ENCODE peak calls at places on chromosomes 5 and 9, in four cellular contexts. T, X, Q and K are unnamed samples.

GRCh38 chr9:105308448-105309412 is 64.3 kb downstream of the SLC44A1 start:
- DNase-seq in T (no peak), X (no peak), Q (no peak), K (no peak)

GRCh38 chr9:71783120-71783523 is 14.8 kb upstream of the CEMIP2 start:
- DNase-seq in T (no peak), X (peak; percentile 52), Q (no peak), K (peak; percentile 22)

GRCh38 chr5:111326551-111326950 is 102.4 kb downstream of the CAMK4 start:
- DNase-seq in T (no peak), X (no peak), Q (no peak), K (no peak)

GRCh38 chr5:175752826-175753535 is 95.1 kb downstream of the HRH2 start:
- DNase-seq in T (no peak), X (no peak), Q (no peak), K (no peak)

GRCh38 chr5:112063191-112063590 is 306.2 kb upstream of the NREP start:
- DNase-seq in T (no peak), X (peak; percentile 8), Q (no peak), K (no peak)

GRCh38 chr5:159511570-159511969 is 181.3 kb upstream of the IL12B start:
- DNase-seq in T (no peak), X (no peak), Q (no peak), K (no peak)

GRCh38 chr5:79149432-79149831 is 37.8 kb downstream of the BHMT start:
- DNase-seq in T (no peak), X (no peak), Q (no peak), K (no peak)

GRCh38 chr5:6626494-6626893 is 6.3 kb downstream of the NSUN2 start:
- DNase-seq in T (no peak), X (no peak), Q (no peak), K (no peak)

GRCh38 chr5:110371725-110372041 is 354.8 kb downstream of the TMEM232 start:
- DNase-seq in T (no peak), X (no peak), Q (no peak), K (no peak)

GRCh38 chr9:93750045-93750444 is 173.7 kb downstream of the PHF2 start:
- DNase-seq in T (no peak), X (no peak), Q (no peak), K (no peak)

GRCh38 chr5:38540348-38540747 is 16.1 kb downstream of the LIFR start:
- DNase-seq in T (peak; percentile 73), X (no peak), Q (no peak), K (no peak)

GRCh38 chr5:1763548-1763911 is 36.1 kb downstream of the MRPL36 start:
- DNase-seq in T (no peak), X (no peak), Q (peak; percentile 32), K (peak; percentile 84)
- TF ChIP-seq CTCF in T (peak; percentile 32), X (peak; percentile 70), Q (peak; percentile 97), K (peak; percentile 40)

GRCh38 chr5:169325273-169325672 is 24.3 kb upstream of the SLIT3 start:
- DNase-seq in T (no peak), X (no peak), Q (no peak), K (no peak)

GRCh38 chr5:169331292-169331852 is 30.4 kb upstream of the SLIT3 start:
- DNase-seq in T (no peak), X (no peak), Q (no peak), K (no peak)

GRCh38 chr5:169328401-169328800 is 27.5 kb upstream of the SLIT3 start:
- DNase-seq in T (no peak), X (no peak), Q (no peak), K (no peak)
- TF ChIP-seq CTCF in T (no peak), X (no peak), Q (no peak), K (no peak)

DNA sequence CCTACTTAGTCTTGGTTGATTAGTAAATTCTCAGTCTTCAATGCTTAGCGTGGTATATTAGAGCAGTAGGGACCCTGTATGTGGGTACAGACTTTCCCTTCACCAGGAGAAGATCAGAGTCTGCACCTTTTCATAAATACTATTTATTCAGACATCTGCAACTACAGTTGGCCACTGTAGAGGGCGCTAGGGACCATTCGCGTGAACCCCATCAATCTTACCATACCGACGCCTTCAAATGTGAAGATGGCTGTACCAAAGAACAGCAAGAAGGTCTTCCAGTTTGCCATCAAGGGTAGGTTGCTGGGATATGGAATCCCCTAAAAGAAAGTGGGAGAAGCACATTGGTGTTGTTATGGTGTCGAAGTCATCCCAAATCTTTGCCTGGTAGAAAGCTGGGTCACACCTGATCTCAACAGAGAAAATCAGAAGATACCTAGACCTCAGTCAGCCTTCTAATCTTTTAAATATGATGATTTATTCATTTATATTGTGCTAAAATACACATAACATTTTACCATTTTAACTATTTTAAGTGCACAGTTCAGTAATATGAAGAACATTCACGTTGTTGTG is 19.1 kb downstream of the SLC36A3 start:
- DNase-seq in T (no peak), X (no peak), Q (no peak), K (peak; percentile 16)
- TF ChIP-seq CTCF in T (no peak), X (peak; percentile 61), Q (no peak), K (peak; percentile 29)

DNA sequence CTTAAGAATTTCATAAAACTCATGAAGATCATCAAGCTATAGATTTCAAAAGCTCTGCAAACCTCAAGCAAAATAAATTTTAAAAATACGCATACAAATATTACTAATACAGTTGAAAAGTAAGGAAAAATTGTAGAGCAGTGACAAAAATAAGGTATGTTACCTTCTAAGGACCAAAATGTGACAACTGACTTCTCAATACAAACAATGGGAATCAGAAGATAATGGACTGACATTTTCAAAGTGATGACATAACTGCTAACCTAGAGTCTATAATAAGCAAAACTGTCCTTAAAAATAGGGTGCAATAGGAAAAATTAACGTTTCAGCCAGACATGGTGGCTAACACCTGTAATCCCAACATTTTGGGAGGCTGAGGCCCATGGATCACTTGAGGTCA is 27.1 kb downstream of the RMI1 start:
- DNase-seq in T (no peak), X (no peak), Q (no peak), K (no peak)
- TF ChIP-seq CTCF in T (no peak), X (no peak), Q (no peak), K (no peak)

DNA sequence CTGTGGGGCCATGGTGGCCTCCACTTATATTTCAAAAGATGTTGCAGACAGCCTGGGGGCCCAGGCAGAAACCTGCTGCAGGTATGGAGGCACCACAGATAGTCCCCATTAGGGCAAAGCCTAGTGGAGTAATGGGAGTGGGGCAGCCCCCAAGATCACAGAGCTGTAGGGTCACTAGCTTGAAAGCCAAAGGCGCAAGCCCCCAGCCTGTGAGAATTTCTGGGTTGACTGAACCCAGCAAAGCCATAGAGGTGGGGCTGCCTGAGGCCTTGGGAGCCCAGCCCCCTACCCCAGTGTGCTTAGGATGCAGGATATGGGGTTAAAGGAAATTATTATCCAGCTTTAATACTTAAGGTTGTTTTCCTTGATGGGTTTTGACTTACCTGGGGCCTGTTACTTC is 165.3 kb upstream of the FBN2 start:
- DNase-seq in T (no peak), X (no peak), Q (no peak), K (no peak)
- TF ChIP-seq CTCF in T (no peak), X (no peak), Q (no peak), K (no peak)

GRCh38 chr9:121437891-121438290 is 61.8 kb downstream of the GGTA1 start:
- DNase-seq in T (no peak), X (no peak), Q (no peak), K (no peak)

GRCh38 chr9:121439016-121439415 is 60.6 kb downstream of the GGTA1 start:
- DNase-seq in T (no peak), X (no peak), Q (no peak), K (no peak)

GRCh38 chr9:121441163-121441562 is 58.5 kb downstream of the GGTA1 start:
- DNase-seq in T (no peak), X (no peak), Q (no peak), K (no peak)

GRCh38 chr9:121439711-121440110 is 59.9 kb downstream of the GGTA1 start:
- DNase-seq in T (no peak), X (no peak), Q (no peak), K (no peak)

DNA sequence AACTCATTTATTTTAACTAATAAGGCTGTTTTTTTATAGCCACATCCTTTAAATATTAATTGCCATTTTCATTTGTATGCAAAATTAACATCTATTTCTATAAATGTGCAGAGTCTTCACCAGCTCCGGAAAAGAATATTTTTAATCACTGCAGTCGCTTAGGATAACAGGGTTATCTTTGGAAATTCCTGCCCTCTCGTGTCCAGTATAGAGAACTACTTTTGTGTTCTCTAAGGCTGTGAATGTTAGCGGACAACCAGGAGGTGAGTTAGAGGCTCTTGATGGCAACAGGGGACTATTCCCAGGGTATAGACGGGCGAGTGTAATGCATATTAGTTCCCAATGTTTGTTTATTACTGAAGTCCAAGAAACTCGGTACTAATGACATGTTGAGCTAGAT is 59.4 kb downstream of the GGTA1 start:
- DNase-seq in T (no peak), X (no peak), Q (no peak), K (no peak)
- TF ChIP-seq CTCF in T (peak; percentile 42), X (no peak), Q (peak; percentile 8), K (no peak)

GRCh38 chr9:84238652-84239051 is 101.9 kb downstream of the SLC28A3 start:
- DNase-seq in T (no peak), X (no peak), Q (no peak), K (no peak)
- TF ChIP-seq CTCF in T (no peak), X (peak; percentile 33), Q (no peak), K (no peak)

DNA sequence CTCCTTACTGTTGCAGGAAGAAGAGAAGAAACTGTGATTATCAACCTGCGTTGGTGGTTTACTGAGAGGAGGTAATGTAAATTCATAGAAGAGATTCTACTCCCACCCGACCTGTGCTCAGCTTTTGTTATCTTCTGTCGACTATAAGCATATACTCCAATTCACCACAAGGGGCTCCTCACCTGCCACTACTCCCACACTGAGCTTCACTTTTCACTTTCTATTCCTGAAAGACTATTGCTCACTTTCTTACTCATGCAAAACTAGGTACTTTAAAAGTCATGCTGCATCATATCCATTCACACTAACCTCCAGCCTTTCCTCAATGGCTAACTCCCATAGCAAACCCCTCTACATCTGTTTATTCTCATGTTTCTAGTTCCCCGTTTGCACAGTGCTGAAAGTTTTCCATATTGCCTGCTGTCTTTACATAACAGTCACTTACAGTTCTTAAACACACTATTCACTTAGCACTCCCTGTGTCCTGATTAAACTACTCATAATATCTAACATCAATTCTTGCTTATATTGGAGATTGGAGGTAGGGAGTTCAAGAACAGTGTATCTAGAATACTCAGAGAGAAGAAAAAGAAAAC is 1062.6 kb downstream of the NR2F1-AS1 start:
- DNase-seq in T (no peak), X (no peak), Q (no peak), K (peak; percentile 52)
- TF ChIP-seq CTCF in T (peak; percentile 34), X (peak; percentile 73), Q (peak; percentile 73), K (peak; percentile 45)

GRCh38 chr5:1511651-1512540 is 11.9 kb downstream of the LPCAT1 start:
- DNase-seq in T (peak; percentile 53), X (peak; percentile 15), Q (peak; percentile 23), K (no peak)
- TF ChIP-seq CTCF in T (no peak), X (peak; percentile 28), Q (peak; percentile 22), K (peak; percentile 45)